ENCODE peak calls at places on chromosomes 16 and 17, in five cellular contexts. X is stimulated activated CD8-positive, alpha-beta memory T cell treated with anti-CD3 and anti-CD28 coated beads, Interleukin-2, amount 100 ng/mL, for 1 hour; Z is left ventricle myocardium inferior; O is GOT3; A is NCI-H524 treated with DMSO at 0.1 percent for 48 hours. K is an unnamed sample.

GRCh38 chr16:11049396-11050059 is 105.2 kb downstream of the CLEC16A start:
- DNase-seq in X (no peak), Z (no peak), A (no peak), O (no peak), K (no peak)

GRCh38 chr17:33927732-33928133 is 327.4 kb upstream of the CCL2 start:
- DNase-seq in Z (no peak), O (no peak), A (no peak), X (no peak), K (no peak)

GRCh38 chr17:45223541-45224528 is 2.1 kb downstream of the FMNL1 start:
- DNase-seq in A (no peak), X (no peak), Z (no peak), O (no peak), K (no peak)

GRCh38 chr16:23124315-23124714 is 24.9 kb downstream of the USP31 start:
- DNase-seq in Z (no peak), O (no peak), A (no peak), X (no peak), K (peak; percentile 34)

GRCh38 chr17:50689956-50690886 is 17.5 kb downstream of the ANKRD40 start:
- DNase-seq in Z (no peak), X (no peak), O (no peak), A (no peak), K (no peak)

GRCh38 chr17:78185981-78186688 is 717 bp downstream of the TK1 start:
- DNase-seq in X (no peak), Z (peak; percentile 43), O (no peak), A (no peak), K (peak; percentile 19)

GRCh38 chr16:87227651-87228015 is 89.6 kb downstream of the C16orf95 start:
- DNase-seq in X (no peak), O (no peak), Z (peak; percentile 33), A (no peak), K (no peak)

GRCh38 chr17:65750678-65751077 is 189.2 kb upstream of the AXIN2 start:
- DNase-seq in Z (peak; percentile 73), A (no peak), O (peak; percentile 15), X (peak; percentile 10), K (peak; percentile 81)

GRCh38 chr17:67435122-67435521 is 58.0 kb downstream of the PITPNC1 start:
- DNase-seq in O (no peak), A (no peak), Z (no peak), X (no peak), K (no peak)

GRCh38 chr17:77881545-77881944 is 77.0 kb upstream of the TNRC6C start:
- DNase-seq in A (no peak), Z (peak; percentile 90), X (peak; percentile 64), O (peak; percentile 30), K (no peak)

GRCh38 chr17:73224663-73225305 is 31.9 kb downstream of the COG1 start:
- DNase-seq in X (no peak), Z (no peak), O (no peak), A (no peak), K (no peak)

GRCh38 chr17:49210158-49211029 is at the start of the genes ABI3 and GNGT2:
- DNase-seq in Z (peak; percentile 36), O (no peak), X (no peak), A (no peak), K (no peak)

GRCh38 chr16:89605186-89605970 is 8.1 kb upstream of the DPEP1 start:
- DNase-seq in X (no peak), O (no peak), A (no peak), Z (no peak), K (no peak)

GRCh38 chr17:28501421-28502284 is 4.5 kb upstream of the FOXN1 start:
- DNase-seq in O (no peak), X (no peak), A (no peak), Z (no peak), K (no peak)

K was measured in T1000.